ENCODE peak calls at places on chromosomes 4 and X, in six cellular contexts. U is IMR-90, D is mesenchymal stem cell, X is H9, J is trophoblast cell, S is H1. Y is an unnamed sample.

GRCh38 chrX:115892787-115893671 is 277.5 kb upstream of the AGTR2 start:
- DNase-seq in X (peak), U (peak), J (no peak), D (peak), S (peak), Y (no peak)

GRCh38 chr4:128565565-128566186 is 243.8 kb upstream of the JADE1 start:
- DNase-seq in S (peak), D (peak), J (no peak), X (peak), U (no peak), Y (peak)

GRCh38 chr4:172692701-172693100 is 475.9 kb upstream of the GALNT7 start:
- DNase-seq in J (no peak), U (no peak), X (no peak), D (no peak), S (no peak), Y (no peak)

GRCh38 chr4:168830777-168831512 is 179.1 kb downstream of the CBR4 start:
- DNase-seq in J (no peak), U (no peak), D (peak), S (no peak), X (no peak), Y (no peak)

GRCh38 chrX:19893722-19894121 is 6.3 kb upstream of the SH3KBP1 start:
- DNase-seq in U (peak), D (no peak), J (no peak), X (no peak), S (no peak), Y (no peak)

GRCh38 chr4:77586953-77587383 is 18.7 kb upstream of the CXCL13 start:
- DNase-seq in D (no peak), J (no peak), U (no peak), S (no peak), X (no peak), Y (no peak)

GRCh38 chrX:137926090-137926489 is 360.2 kb downstream of the ZIC3 start:
- DNase-seq in X (no peak), U (no peak), D (no peak), S (no peak), J (no peak), Y (peak)

GRCh38 chr4:13329963-13330362 is 154.2 kb downstream of the RAB28 start:
- DNase-seq in S (no peak), U (peak), J (no peak), X (no peak), D (peak), Y (no peak)

DNA sequence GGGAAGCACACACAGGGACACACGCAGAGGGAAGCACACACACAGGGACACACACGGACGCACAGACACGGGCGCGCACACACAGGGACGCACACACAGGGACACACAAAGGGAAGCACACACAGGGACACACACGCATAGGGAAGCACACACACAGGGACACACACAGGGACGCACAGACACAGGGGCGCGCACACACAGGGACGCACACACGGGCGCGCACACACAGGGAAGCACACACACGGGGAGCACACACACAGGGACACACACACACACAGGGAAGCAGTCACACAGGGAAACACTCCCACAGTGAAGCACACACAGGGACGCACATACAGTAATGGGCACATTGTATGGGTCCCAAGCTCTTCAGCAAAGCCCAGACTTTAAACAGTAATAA is 685.3 kb downstream of the TRIML1 start:
- DNase-seq in J (no peak), S (no peak), X (no peak), U (no peak), D (no peak), Y (no peak)
- H3K23ac ChIP-seq in J (no peak), S (no peak), X (no peak), U (no peak), D (no peak), Y (peak)

GRCh38 chrX:106894392-106894909 is 8.7 kb downstream of the RIPPLY1 start:
- DNase-seq in D (peak), S (peak), U (peak), X (peak), J (peak), Y (peak)

GRCh38 chrX:106898462-106898861 is 4.7 kb downstream of the RIPPLY1 start:
- DNase-seq in D (peak), X (no peak), J (peak), U (peak), S (no peak), Y (peak)

GRCh38 chrX:106891762-106892161 is 11.4 kb downstream of the RIPPLY1 start:
- DNase-seq in X (no peak), D (no peak), S (no peak), J (no peak), U (no peak), Y (no peak)

GRCh38 chrX:106897259-106897658 is 5.9 kb downstream of the RIPPLY1 start:
- DNase-seq in D (no peak), X (no peak), S (no peak), J (no peak), U (peak), Y (no peak)

GRCh38 chrX:106894978-106895452 is 8.1 kb downstream of the RIPPLY1 start:
- DNase-seq in S (no peak), U (peak), D (peak), J (no peak), X (no peak), Y (no peak)
- H2AFZ ChIP-seq in S (peak), U (peak), D (no peak), J (no peak), X (no peak), Y (no peak)

DNA sequence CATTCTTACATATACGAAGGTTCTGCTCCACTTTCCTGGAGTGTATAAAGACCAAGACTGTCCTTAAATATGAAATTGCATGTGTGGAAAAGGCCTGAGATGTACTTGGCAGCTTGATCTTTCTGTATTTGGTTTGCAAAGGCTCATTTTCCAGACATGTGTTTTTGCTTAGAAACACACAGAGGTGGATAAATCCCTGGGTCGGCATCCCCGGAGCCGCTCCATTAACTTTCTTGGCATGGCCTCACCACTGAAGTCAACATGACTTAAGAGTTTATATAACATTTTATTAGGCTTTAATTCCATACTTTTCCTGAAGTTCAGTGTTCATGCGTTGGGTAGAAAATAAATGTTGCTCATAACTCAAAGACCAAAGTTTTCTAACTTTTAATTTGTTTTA is 239.3 kb downstream of the LDB2 start:
- DNase-seq in J (no peak), S (no peak), D (no peak), U (no peak), X (no peak), Y (no peak)
- H4K8ac ChIP-seq in J (no peak), S (no peak), D (no peak), U (no peak), X (no peak), Y (no peak)

GRCh38 chr4:70705856-70706461 is 15.8 kb upstream of the RUFY3 start:
- DNase-seq in J (no peak), X (no peak), S (no peak), D (no peak), U (peak), Y (no peak)

GRCh38 chr4:70704333-70705145 is 16.2 kb downstream of the UTP3 start:
- DNase-seq in J (peak), X (peak), U (peak), D (peak), S (peak), Y (peak)

GRCh38 chr4:70701271-70701670 is 12.9 kb downstream of the UTP3 start:
- DNase-seq in D (no peak), S (no peak), U (no peak), J (no peak), X (no peak), Y (no peak)

GRCh38 chr4:70705146-70705855 is 16.5 kb upstream of the RUFY3 start:
- DNase-seq in D (peak), S (peak), X (peak), U (peak), J (peak), Y (peak)

DNA sequence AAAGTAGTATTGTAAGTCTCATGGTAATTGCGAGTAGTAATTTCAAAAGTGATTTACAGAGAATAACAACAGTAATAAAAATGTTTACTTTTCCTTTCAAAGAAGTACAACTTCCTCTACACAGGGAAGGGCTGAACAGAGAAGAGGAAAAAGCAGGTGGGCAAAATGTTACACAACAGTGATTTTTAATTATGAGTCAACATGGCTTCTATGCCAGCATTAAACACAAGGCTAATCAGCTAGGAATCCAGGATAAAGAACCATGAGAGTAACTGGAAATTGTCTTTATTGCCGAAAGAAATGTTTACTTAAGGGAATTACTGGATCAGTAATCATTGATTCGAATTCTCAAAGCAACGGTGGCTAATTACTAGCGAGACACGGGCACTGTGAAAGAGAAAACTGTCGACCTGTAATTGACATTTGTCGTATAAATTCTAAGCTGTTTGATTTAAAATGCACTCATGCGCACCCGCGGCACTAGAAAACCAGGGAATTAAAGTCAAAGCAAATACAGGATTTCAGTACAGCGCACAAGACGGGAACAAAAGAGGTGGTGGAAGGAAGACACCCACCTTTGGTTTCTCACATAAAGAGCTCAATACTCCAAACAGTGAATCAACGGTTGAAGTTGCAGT is 15.5 kb downstream of the UTP3 start:
- DNase-seq in S (no peak), U (peak), X (no peak), D (peak), J (no peak), Y (peak)
- H3K23ac ChIP-seq in S (no peak), U (peak), X (no peak), D (no peak), J (no peak), Y (no peak)

DNA sequence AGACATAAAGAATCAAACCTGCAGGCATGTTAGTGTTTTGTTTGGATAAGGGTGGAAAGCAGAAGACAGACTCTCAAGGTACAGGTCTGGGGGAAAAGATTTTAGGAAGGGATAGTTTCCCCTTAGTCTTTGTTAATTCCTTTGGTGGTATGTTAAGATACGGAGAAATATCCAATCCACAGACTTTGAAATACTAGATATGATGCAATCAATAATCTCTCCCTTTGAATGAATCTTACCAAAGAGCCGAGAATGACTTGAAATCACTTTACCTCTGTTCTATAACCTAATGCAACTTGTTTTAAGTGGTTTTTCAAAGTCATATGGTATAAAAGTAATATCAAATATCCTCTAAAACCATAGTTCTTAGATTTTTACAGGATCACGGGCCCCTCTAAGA is 5.3 kb upstream of the BDH2 start:
- DNase-seq in D (no peak), S (no peak), J (no peak), U (no peak), X (no peak), Y (no peak)
- H2AFZ ChIP-seq in D (no peak), S (no peak), J (no peak), U (no peak), X (no peak), Y (no peak)

DNA sequence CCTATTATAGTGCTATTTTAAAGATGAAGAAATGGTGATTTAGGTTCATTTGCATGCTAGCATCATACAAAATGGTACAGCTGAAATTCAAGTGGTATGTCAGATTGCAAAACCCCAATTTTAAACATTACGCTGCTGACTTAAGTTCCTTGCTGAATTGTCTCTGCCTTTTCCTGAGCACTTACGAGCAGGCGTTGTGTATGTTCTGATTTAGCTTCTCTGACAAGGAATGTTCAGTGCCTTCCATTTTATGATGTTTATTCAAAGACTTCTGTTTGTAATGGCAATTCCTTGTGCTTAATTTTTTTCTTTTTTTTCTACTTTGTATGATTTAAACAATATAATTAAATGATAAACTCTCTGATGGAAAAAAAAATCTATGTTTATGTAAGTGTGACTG is 148.1 kb downstream of the PCDH7 start:
- DNase-seq in J (no peak), S (no peak), D (peak), X (no peak), U (peak), Y (no peak)
- H4K8ac ChIP-seq in J (no peak), S (no peak), D (no peak), X (no peak), U (no peak), Y (no peak)

GRCh38 chr4:86593726-86594558 is at the start of gene PTPN13:
- DNase-seq in D (peak), X (peak), J (peak), U (peak), S (peak), Y (peak)

GRCh38 chr4:86592553-86593249 is 1.4 kb upstream of the PTPN13 start:
- DNase-seq in S (no peak), X (no peak), J (no peak), U (peak), D (peak), Y (no peak)

GRCh38 chr4:86595426-86595805 is 1.3 kb downstream of the PTPN13 start:
- DNase-seq in X (no peak), U (peak), D (peak), S (no peak), J (no peak), Y (no peak)

GRCh38 chr4:86596802-86597201 is 2.7 kb downstream of the PTPN13 start:
- DNase-seq in U (peak), D (no peak), X (no peak), S (no peak), J (no peak), Y (no peak)

DNA sequence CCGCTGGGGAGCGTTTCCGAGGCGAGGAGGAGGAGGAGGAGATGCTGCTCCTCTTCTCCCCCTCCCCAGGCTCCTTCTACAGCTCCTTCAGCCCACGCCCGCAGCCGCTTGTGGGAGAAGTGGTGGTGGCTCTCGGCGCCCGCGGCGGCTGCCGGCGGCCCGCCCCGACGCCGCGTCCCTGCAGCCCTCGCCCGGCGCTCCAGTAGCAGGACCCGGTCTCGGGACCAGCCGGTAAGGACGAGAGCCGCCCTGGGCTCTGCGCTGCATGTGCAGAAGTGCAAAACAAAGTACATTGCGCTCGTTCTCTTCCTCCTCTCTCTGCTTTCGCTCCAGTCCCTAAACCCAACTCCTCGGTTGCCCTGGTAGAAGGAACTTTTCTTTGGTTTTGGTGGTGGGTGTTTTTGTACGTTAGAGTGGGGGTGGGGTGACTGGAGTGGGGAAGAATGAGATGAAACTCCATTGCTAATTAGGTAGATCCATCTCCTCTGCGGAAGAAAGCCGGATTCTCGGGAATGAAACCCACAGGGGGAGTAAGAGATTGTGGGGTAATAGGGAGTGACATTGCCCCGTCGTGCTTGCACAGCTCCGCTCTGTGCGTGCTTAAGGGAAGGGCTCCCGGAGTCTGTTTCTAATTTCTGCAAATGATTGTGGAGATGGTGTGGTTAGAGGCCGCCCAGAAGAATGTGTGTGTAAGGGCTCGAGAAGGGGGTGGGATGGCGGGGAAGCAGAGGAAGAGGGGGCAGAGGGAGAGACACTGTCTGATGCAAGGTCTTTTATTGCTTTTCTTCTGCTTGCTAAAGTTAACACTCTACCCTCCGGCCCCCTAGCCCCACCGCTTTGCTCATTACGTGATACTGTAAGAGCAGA is 677 bp downstream of the PTPN13 start:
- DNase-seq in J (peak), X (peak), U (peak), S (peak), D (peak), Y (peak)
- H3K23ac ChIP-seq in J (no peak), X (no peak), U (peak), S (no peak), D (no peak), Y (peak)

GRCh38 chr4:137359691-137360315 is 172.5 kb downstream of the PCDH18 start:
- DNase-seq in J (no peak), S (no peak), D (no peak), U (peak), X (no peak), Y (no peak)
- H2AFZ ChIP-seq in J (no peak), S (peak), D (peak), U (peak), X (no peak), Y (peak)

GRCh38 chr4:9602389-9602914 is 158.2 kb downstream of the DEFB131A start:
- DNase-seq in X (no peak), U (no peak), J (no peak), D (no peak), S (no peak), Y (no peak)

DNA sequence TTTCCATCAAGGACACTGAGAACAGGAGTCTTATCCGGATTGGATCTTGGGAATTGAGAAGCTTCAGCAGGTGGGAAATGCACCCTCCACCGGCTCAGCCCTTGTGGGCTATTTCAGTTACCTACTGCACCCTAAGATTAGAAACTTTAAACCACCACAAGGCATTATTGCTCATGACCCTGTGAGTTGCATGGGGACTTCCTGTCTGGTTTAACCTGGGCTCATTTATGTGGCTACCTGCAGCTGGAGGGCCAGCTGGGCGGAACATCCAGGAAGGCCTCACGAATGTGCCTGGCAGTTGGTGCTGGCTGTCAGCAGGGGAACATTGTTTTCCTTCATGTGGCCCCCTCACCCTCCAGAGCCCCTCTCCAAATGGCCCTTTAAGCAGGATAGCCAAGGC is 164.1 kb downstream of the DEFB131A start:
- DNase-seq in X (no peak), D (no peak), J (no peak), U (no peak), S (no peak), Y (no peak)
- H4K8ac ChIP-seq in X (no peak), D (no peak), J (no peak), U (no peak), S (no peak), Y (no peak)

GRCh38 chrX:100410083-100410590 is at the start of gene PCDH19:
- DNase-seq in J (no peak), X (peak), D (peak), S (peak), U (peak), Y (no peak)
- H3K23ac ChIP-seq in J (no peak), X (no peak), D (no peak), S (no peak), U (no peak), Y (no peak)

Y was measured in neuronal stem cell.